ENCODE peak calls at places on chromosomes 6 and 20, in five cellular contexts. S, W, T, V and L are unnamed samples.

GRCh38 chr6:155980680-155981079 is 525.0 kb upstream of the NOX3 start:
- DNase-seq in S (no peak), W (no peak), T (no peak), V (no peak), L (no peak)

GRCh38 chr20:9926476-9926875 is 87.6 kb upstream of the PAK5 start:
- DNase-seq in S (no peak), W (no peak), T (no peak), V (no peak), L (no peak)

GRCh38 chr6:155939253-155939652 is 483.6 kb upstream of the NOX3 start:
- DNase-seq in S (no peak), W (no peak), T (no peak), V (no peak), L (no peak)

GRCh38 chr20:63690001-63690897 is 6.2 kb upstream of the TNFRSF6B start:
- DNase-seq in S (no peak), W (no peak), T (no peak), V (no peak), L (no peak)

GRCh38 chr6:81023007-81023582 is 729.4 kb downstream of the TENT5A start:
- DNase-seq in S (peak; percentile 7), W (peak; percentile 34), T (no peak), V (no peak), L (no peak)

GRCh38 chr20:37377346-37378081 is 31.6 kb downstream of the SRC start:
- DNase-seq in S (no peak), W (no peak), T (no peak), V (peak; percentile 20), L (no peak)

GRCh38 chr6:113449051-113449450 is 408.1 kb upstream of the MARCKS start:
- DNase-seq in S (peak; percentile 80), W (peak; percentile 45), T (no peak), V (no peak), L (no peak)

GRCh38 chr6:137832110-137832509 is 34.9 kb upstream of the TNFAIP3 start:
- DNase-seq in S (peak; percentile 88), W (peak; percentile 73), T (no peak), V (no peak), L (no peak)

GRCh38 chr6:111727798-111728197 is 122.1 kb upstream of the TRAF3IP2 start:
- DNase-seq in S (peak; percentile 61), W (peak; percentile 16), T (no peak), V (no peak), L (no peak)

GRCh38 chr20:34581341-34582189 is 23.0 kb downstream of the MAP1LC3A start:
- DNase-seq in S (peak; percentile 67), W (no peak), T (no peak), V (no peak), L (no peak)

GRCh38 chr6:100568255-100568654 is 103.5 kb upstream of the SIM1 start:
- DNase-seq in S (no peak), W (no peak), T (no peak), V (no peak), L (no peak)

GRCh38 chr20:64224344-64225165 is 31.0 kb upstream of the PCMTD2 start:
- DNase-seq in S (peak; percentile 93), W (no peak), T (no peak), V (no peak), L (no peak)

GRCh38 chr6:156662025-156662445 is 115.1 kb upstream of the ARID1B start:
- DNase-seq in S (no peak), W (peak; percentile 73), T (peak; percentile 41), V (no peak), L (no peak)

GRCh38 chr20:36573798-36574277 is 441 bp downstream of the TGIF2 start:
- DNase-seq in S (no peak), W (no peak), T (peak; percentile 36), V (no peak), L (peak; percentile 29)

GRCh38 chr6:110944681-110945151 is 13.8 kb upstream of the GTF3C6 start:
- DNase-seq in S (peak; percentile 76), W (peak; percentile 69), T (no peak), V (no peak), L (no peak)

GRCh38 chr6:163842467-163842866 is 427.9 kb downstream of the QKI start:
- DNase-seq in S (no peak), W (no peak), T (no peak), V (no peak), L (no peak)

GRCh38 chr20:63774348-63774735 is 34.8 kb downstream of the SLC2A4RG start:
- DNase-seq in S (no peak), W (no peak), T (no peak), V (no peak), L (no peak)

GRCh38 chr6:34132486-34133185 is 13.3 kb downstream of the GRM4 start:
- DNase-seq in S (peak; percentile 45), W (no peak), T (no peak), V (peak; percentile 34), L (no peak)

GRCh38 chr6:144408151-144408550 is 123.0 kb downstream of the UTRN start:
- DNase-seq in S (peak; percentile 72), W (no peak), T (no peak), V (peak; percentile 19), L (no peak)

GRCh38 chr6:38445321-38445720 is 194.4 kb downstream of the BTBD9 start:
- DNase-seq in S (no peak), W (no peak), T (no peak), V (no peak), L (no peak)

GRCh38 chr6:108209738-108210137 is 43.9 kb downstream of the NR2E1 start:
- DNase-seq in S (no peak), W (no peak), T (no peak), V (no peak), L (no peak)

GRCh38 chr6:83511901-83512681 is at the start of gene PRSS35:
- DNase-seq in S (peak; percentile 60), W (peak; percentile 32), T (peak; percentile 57), V (peak; percentile 75), L (peak; percentile 47)

GRCh38 chr6:26025047-26025893 is 62.0 kb upstream of the HFE start:
- DNase-seq in S (peak; percentile 87), W (no peak), T (no peak), V (no peak), L (no peak)

GRCh38 chr6:130674604-130675003 is 152.6 kb upstream of the SMLR1 start:
- DNase-seq in S (peak; percentile 71), W (no peak), T (no peak), V (no peak), L (no peak)

GRCh38 chr6:3506751-3507388 is 50.0 kb upstream of the SLC22A23 start:
- DNase-seq in S (peak; percentile 85), W (no peak), T (no peak), V (no peak), L (no peak)

GRCh38 chr20:14992071-14992654 is 654.8 kb upstream of the FLRT3 start:
- DNase-seq in S (peak; percentile 80), W (no peak), T (no peak), V (no peak), L (no peak)

GRCh38 chr6:31664790-31665500 is at the start of gene GPANK1:
- DNase-seq in S (peak; percentile 97), W (peak; percentile 93), T (peak; percentile 96), V (peak; percentile 95), L (peak; percentile 94)

GRCh38 chr6:170393807-170394399 is 87.3 kb downstream of the FAM120B start:
- DNase-seq in S (no peak), W (no peak), T (no peak), V (no peak), L (no peak)

GRCh38 chr6:78025501-78025900 is 372.7 kb downstream of the MEI4 start:
- DNase-seq in S (no peak), W (no peak), T (no peak), V (no peak), L (no peak)

GRCh38 chr20:11544029-11544678 is 373.5 kb upstream of the BTBD3 start:
- DNase-seq in S (peak; percentile 85), W (peak; percentile 64), T (peak; percentile 57), V (no peak), L (no peak)

GRCh38 chr6:15956205-15957106 is 172.4 kb upstream of the MYLIP start:
- DNase-seq in S (peak; percentile 76), W (no peak), T (peak; percentile 87), V (no peak), L (no peak)

GRCh38 chr6:153130515-153131036 is 506 bp downstream of the RGS17 start:
- DNase-seq in S (no peak), W (no peak), T (no peak), V (no peak), L (no peak)

GRCh38 chr6:30682181-30683117 is 4.0 kb downstream of the PPP1R18 start:
- DNase-seq in S (peak; percentile 91), W (no peak), T (peak; percentile 75), V (peak; percentile 89), L (peak; percentile 72)